ENCODE peak calls at places on chromosomes 2 and 18, in seven cellular contexts. One of them, this sample, is unnamed.

GRCh38 chr2:235017441-235017840 is 65.6 kb downstream of the SH3BP4 start:
- DNase-seq in effector memory CD4-positive, alpha-beta T cell: no peak
- DNase-seq in spleen: no peak
- DNase-seq in cardiac muscle cell: no peak
- DNase-seq in right cardiac atrium: no peak
- DNase-seq in lung: no peak
- DNase-seq in HCT116: no peak
- DNase-seq in this sample: no peak

GRCh38 chr18:30967701-30968100 is 74.8 kb downstream of the DSC3 start:
- DNase-seq in effector memory CD4-positive, alpha-beta T cell: no peak
- DNase-seq in spleen: no peak
- DNase-seq in cardiac muscle cell: no peak
- DNase-seq in right cardiac atrium: no peak
- DNase-seq in lung: no peak
- DNase-seq in HCT116: no peak
- DNase-seq in this sample: no peak

GRCh38 chr2:186460465-186460864 is 25.6 kb upstream of the ZC3H15 start:
- DNase-seq in effector memory CD4-positive, alpha-beta T cell: no peak
- DNase-seq in spleen: no peak
- DNase-seq in cardiac muscle cell: peak; percentile 35
- DNase-seq in right cardiac atrium: no peak
- DNase-seq in lung: no peak
- DNase-seq in HCT116: no peak
- DNase-seq in this sample: no peak

GRCh38 chr2:60725466-60725865 is 30.6 kb upstream of the PAPOLG start:
- DNase-seq in effector memory CD4-positive, alpha-beta T cell: no peak
- DNase-seq in spleen: no peak
- DNase-seq in cardiac muscle cell: no peak
- DNase-seq in right cardiac atrium: no peak
- DNase-seq in lung: no peak
- DNase-seq in HCT116: no peak
- DNase-seq in this sample: no peak

GRCh38 chr2:36357506-36358316 is 2.1 kb downstream of the CRIM1 start:
- DNase-seq in effector memory CD4-positive, alpha-beta T cell: no peak
- DNase-seq in spleen: peak; percentile 81
- DNase-seq in cardiac muscle cell: peak; percentile 76
- DNase-seq in right cardiac atrium: peak; percentile 68
- DNase-seq in lung: no peak
- DNase-seq in HCT116: peak; percentile 69
- DNase-seq in this sample: peak; percentile 71

GRCh38 chr2:134008837-134009236 is 245.0 kb upstream of the MGAT5 start:
- DNase-seq in effector memory CD4-positive, alpha-beta T cell: no peak
- DNase-seq in spleen: no peak
- DNase-seq in cardiac muscle cell: no peak
- DNase-seq in right cardiac atrium: no peak
- DNase-seq in lung: no peak
- DNase-seq in HCT116: no peak
- DNase-seq in this sample: no peak

GRCh38 chr2:48313036-48313877 is 216.7 kb upstream of the STON1 start:
- DNase-seq in effector memory CD4-positive, alpha-beta T cell: no peak
- DNase-seq in spleen: no peak
- DNase-seq in cardiac muscle cell: no peak
- DNase-seq in right cardiac atrium: no peak
- DNase-seq in lung: no peak
- DNase-seq in HCT116: no peak
- DNase-seq in this sample: peak; percentile 11

GRCh38 chr2:17800693-17801458 is 15.4 kb upstream of the MSGN1 start:
- DNase-seq in effector memory CD4-positive, alpha-beta T cell: no peak
- DNase-seq in spleen: no peak
- DNase-seq in cardiac muscle cell: no peak
- DNase-seq in right cardiac atrium: no peak
- DNase-seq in lung: no peak
- DNase-seq in HCT116: no peak
- DNase-seq in this sample: peak; percentile 94

GRCh38 chr2:219502618-219503017 is 3.9 kb downstream of the GMPPA start:
- DNase-seq in effector memory CD4-positive, alpha-beta T cell: no peak
- DNase-seq in spleen: no peak
- DNase-seq in cardiac muscle cell: no peak
- DNase-seq in right cardiac atrium: peak; percentile 0
- DNase-seq in lung: no peak
- DNase-seq in HCT116: no peak
- DNase-seq in this sample: no peak

GRCh38 chr2:173983414-173983871 is 18.3 kb upstream of the SP3 start:
- DNase-seq in effector memory CD4-positive, alpha-beta T cell: no peak
- DNase-seq in spleen: no peak
- DNase-seq in cardiac muscle cell: peak; percentile 66
- DNase-seq in right cardiac atrium: no peak
- DNase-seq in lung: no peak
- DNase-seq in HCT116: no peak
- DNase-seq in this sample: no peak

GRCh38 chr2:128789221-128789620 is 470.6 kb upstream of the HS6ST1 start:
- DNase-seq in effector memory CD4-positive, alpha-beta T cell: no peak
- DNase-seq in spleen: peak; percentile 48
- DNase-seq in cardiac muscle cell: no peak
- DNase-seq in right cardiac atrium: no peak
- DNase-seq in lung: no peak
- DNase-seq in HCT116: no peak
- DNase-seq in this sample: no peak

DNA sequence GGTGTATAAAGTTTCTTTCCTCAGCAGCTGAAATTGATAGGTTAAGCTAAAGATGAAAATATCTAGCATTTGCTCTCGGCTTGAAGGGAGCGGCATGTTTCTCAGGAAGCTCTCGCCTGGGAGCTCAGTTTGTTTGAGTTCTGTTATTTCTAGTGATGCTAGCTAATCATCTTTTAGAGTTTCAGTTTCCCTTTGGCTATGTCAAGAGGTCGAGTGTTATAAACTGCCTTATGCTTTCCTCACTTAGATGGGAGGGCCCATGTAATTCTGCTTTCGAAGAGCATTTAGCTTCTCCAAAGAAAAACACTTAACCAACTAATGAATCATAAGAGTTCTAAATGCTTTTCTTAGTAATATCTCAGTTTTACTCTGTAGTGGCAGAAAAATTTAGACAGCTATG is 33.6 kb downstream of the PLCL1 start:
- DNase-seq in effector memory CD4-positive, alpha-beta T cell: no peak
- DNase-seq in spleen: no peak
- DNase-seq in cardiac muscle cell: peak; percentile 39
- DNase-seq in right cardiac atrium: no peak
- DNase-seq in lung: no peak
- DNase-seq in HCT116: no peak
- DNase-seq in this sample: no peak
- H3K4me3 ChIP-seq in effector memory CD4-positive, alpha-beta T cell: peak overlapping the region; percentile 41
- H3K4me3 ChIP-seq in spleen: peak overlapping the region; percentile 38
- H3K4me3 ChIP-seq in cardiac muscle cell: no peak overlapping the region
- H3K4me3 ChIP-seq in right cardiac atrium: peak overlapping the region; percentile 40
- H3K4me3 ChIP-seq in lung: no peak overlapping the region
- H3K4me3 ChIP-seq in HCT116: no peak overlapping the region
- H3K4me3 ChIP-seq in this sample: no peak overlapping the region

GRCh38 chr2:119528036-119528435 is 3.8 kb upstream of the SCTR start:
- DNase-seq in effector memory CD4-positive, alpha-beta T cell: no peak
- DNase-seq in spleen: no peak
- DNase-seq in cardiac muscle cell: no peak
- DNase-seq in right cardiac atrium: no peak
- DNase-seq in lung: no peak
- DNase-seq in HCT116: no peak
- DNase-seq in this sample: no peak

GRCh38 chr2:119523383-119523958 is 812 bp downstream of the SCTR start:
- DNase-seq in effector memory CD4-positive, alpha-beta T cell: no peak
- DNase-seq in spleen: no peak
- DNase-seq in cardiac muscle cell: no peak
- DNase-seq in right cardiac atrium: no peak
- DNase-seq in lung: no peak
- DNase-seq in HCT116: no peak
- DNase-seq in this sample: no peak

GRCh38 chr2:119523959-119524694 is at the start of gene SCTR:
- DNase-seq in effector memory CD4-positive, alpha-beta T cell: no peak
- DNase-seq in spleen: no peak
- DNase-seq in cardiac muscle cell: no peak
- DNase-seq in right cardiac atrium: no peak
- DNase-seq in lung: no peak
- DNase-seq in HCT116: no peak
- DNase-seq in this sample: no peak

GRCh38 chr2:119522561-119523110 is 1.6 kb downstream of the SCTR start:
- DNase-seq in effector memory CD4-positive, alpha-beta T cell: no peak
- DNase-seq in spleen: no peak
- DNase-seq in cardiac muscle cell: no peak
- DNase-seq in right cardiac atrium: no peak
- DNase-seq in lung: no peak
- DNase-seq in HCT116: no peak
- DNase-seq in this sample: no peak

DNA sequence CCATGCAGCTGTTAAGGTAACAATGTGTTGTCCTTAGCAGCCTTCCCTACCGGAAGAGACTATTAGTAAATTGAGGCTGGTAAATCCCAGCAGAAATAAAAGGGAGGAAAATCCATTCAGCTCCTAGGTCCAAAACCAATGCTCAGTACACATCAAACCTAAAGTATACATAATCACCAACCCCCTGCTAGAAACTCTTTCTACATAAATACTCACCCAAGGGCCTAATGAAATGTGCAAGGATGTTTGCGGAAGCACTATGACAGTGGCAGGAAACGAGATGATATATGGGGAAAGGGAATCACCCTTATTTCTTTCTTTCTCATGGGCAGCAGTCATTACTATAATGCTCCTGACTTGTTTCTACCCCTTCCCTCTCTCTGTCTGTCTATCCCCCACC is 1.3 kb upstream of the SCTR start:
- DNase-seq in effector memory CD4-positive, alpha-beta T cell: no peak
- DNase-seq in spleen: no peak
- DNase-seq in cardiac muscle cell: no peak
- DNase-seq in right cardiac atrium: no peak
- DNase-seq in lung: no peak
- DNase-seq in HCT116: no peak
- DNase-seq in this sample: no peak
- H3K27me3 ChIP-seq in effector memory CD4-positive, alpha-beta T cell: no peaks in the 10 kb centered on the region
- H3K27me3 ChIP-seq in spleen: peaks cover 39% of the 10 kb centered on the region
- H3K27me3 ChIP-seq in cardiac muscle cell: peaks cover 55% of the 10 kb centered on the region
- H3K27me3 ChIP-seq in right cardiac atrium: no peaks in the 10 kb centered on the region
- H3K27me3 ChIP-seq in lung: peaks cover 7% of the 10 kb centered on the region
- H3K27me3 ChIP-seq in HCT116: no peaks in the 10 kb centered on the region
- H3K27me3 ChIP-seq in this sample: no peaks in the 10 kb centered on the region

GRCh38 chr18:74951165-74951760 is 257.7 kb downstream of the PTGR3 start:
- DNase-seq in effector memory CD4-positive, alpha-beta T cell: peak; percentile 6
- DNase-seq in spleen: no peak
- DNase-seq in cardiac muscle cell: peak; percentile 87
- DNase-seq in right cardiac atrium: peak; percentile 61
- DNase-seq in lung: peak; percentile 76
- DNase-seq in HCT116: no peak
- DNase-seq in this sample: no peak
- H3K27ac ChIP-seq in effector memory CD4-positive, alpha-beta T cell: no peak overlapping the region
- H3K27ac ChIP-seq in spleen: no peak overlapping the region
- H3K27ac ChIP-seq in cardiac muscle cell: no peak overlapping the region
- H3K27ac ChIP-seq in right cardiac atrium: no peak overlapping the region
- H3K27ac ChIP-seq in lung: no peak overlapping the region
- H3K27ac ChIP-seq in HCT116: no peak overlapping the region
- H3K27ac ChIP-seq in this sample: no peak overlapping the region

GRCh38 chr18:65752625-65753325 is 2.0 kb downstream of the CDH7 start:
- DNase-seq in effector memory CD4-positive, alpha-beta T cell: no peak
- DNase-seq in spleen: no peak
- DNase-seq in cardiac muscle cell: no peak
- DNase-seq in right cardiac atrium: no peak
- DNase-seq in lung: no peak
- DNase-seq in HCT116: no peak
- DNase-seq in this sample: peak; percentile 7
- H3K4me3 ChIP-seq in effector memory CD4-positive, alpha-beta T cell: no peak overlapping the region
- H3K4me3 ChIP-seq in spleen: no peak overlapping the region
- H3K4me3 ChIP-seq in cardiac muscle cell: no peak overlapping the region
- H3K4me3 ChIP-seq in right cardiac atrium: no peak overlapping the region
- H3K4me3 ChIP-seq in lung: no peak overlapping the region
- H3K4me3 ChIP-seq in HCT116: no peak overlapping the region
- H3K4me3 ChIP-seq in this sample: peak overlapping the region; percentile 64

GRCh38 chr2:88171966-88172365 is 1.8 kb downstream of the THNSL2 start:
- DNase-seq in effector memory CD4-positive, alpha-beta T cell: no peak
- DNase-seq in spleen: no peak
- DNase-seq in cardiac muscle cell: no peak
- DNase-seq in right cardiac atrium: no peak
- DNase-seq in lung: no peak
- DNase-seq in HCT116: no peak
- DNase-seq in this sample: no peak

GRCh38 chr2:88177556-88177955 is 7.4 kb downstream of the THNSL2 start:
- DNase-seq in effector memory CD4-positive, alpha-beta T cell: no peak
- DNase-seq in spleen: no peak
- DNase-seq in cardiac muscle cell: no peak
- DNase-seq in right cardiac atrium: no peak
- DNase-seq in lung: no peak
- DNase-seq in HCT116: no peak
- DNase-seq in this sample: no peak

GRCh38 chr2:88170472-88170892 is 336 bp downstream of the THNSL2 start:
- DNase-seq in effector memory CD4-positive, alpha-beta T cell: no peak
- DNase-seq in spleen: peak; percentile 77
- DNase-seq in cardiac muscle cell: peak; percentile 54
- DNase-seq in right cardiac atrium: peak; percentile 65
- DNase-seq in lung: no peak
- DNase-seq in HCT116: no peak
- DNase-seq in this sample: no peak

GRCh38 chr2:88176352-88176952 is 6.3 kb downstream of the THNSL2 start:
- DNase-seq in effector memory CD4-positive, alpha-beta T cell: no peak
- DNase-seq in spleen: no peak
- DNase-seq in cardiac muscle cell: no peak
- DNase-seq in right cardiac atrium: no peak
- DNase-seq in lung: no peak
- DNase-seq in HCT116: no peak
- DNase-seq in this sample: no peak

GRCh38 chr2:88172882-88173281 is 2.7 kb downstream of the THNSL2 start:
- DNase-seq in effector memory CD4-positive, alpha-beta T cell: no peak
- DNase-seq in spleen: no peak
- DNase-seq in cardiac muscle cell: no peak
- DNase-seq in right cardiac atrium: no peak
- DNase-seq in lung: no peak
- DNase-seq in HCT116: no peak
- DNase-seq in this sample: no peak
- H3K27me3 ChIP-seq in effector memory CD4-positive, alpha-beta T cell: no peaks in the 10 kb centered on the region
- H3K27me3 ChIP-seq in spleen: peaks cover 8% of the 10 kb centered on the region
- H3K27me3 ChIP-seq in cardiac muscle cell: no peaks in the 10 kb centered on the region
- H3K27me3 ChIP-seq in right cardiac atrium: no peaks in the 10 kb centered on the region
- H3K27me3 ChIP-seq in lung: no peaks in the 10 kb centered on the region
- H3K27me3 ChIP-seq in HCT116: no peaks in the 10 kb centered on the region
- H3K27me3 ChIP-seq in this sample: no peaks in the 10 kb centered on the region

GRCh38 chr18:67410671-67411070 is 105.8 kb downstream of the DSEL start:
- DNase-seq in effector memory CD4-positive, alpha-beta T cell: no peak
- DNase-seq in spleen: no peak
- DNase-seq in cardiac muscle cell: peak; percentile 48
- DNase-seq in right cardiac atrium: no peak
- DNase-seq in lung: no peak
- DNase-seq in HCT116: no peak
- DNase-seq in this sample: no peak
- H3K27ac ChIP-seq in effector memory CD4-positive, alpha-beta T cell: no peak overlapping the region
- H3K27ac ChIP-seq in spleen: no peak overlapping the region
- H3K27ac ChIP-seq in cardiac muscle cell: no peak overlapping the region
- H3K27ac ChIP-seq in right cardiac atrium: no peak overlapping the region
- H3K27ac ChIP-seq in lung: no peak overlapping the region
- H3K27ac ChIP-seq in HCT116: no peak overlapping the region
- H3K27ac ChIP-seq in this sample: no peak overlapping the region

DNA sequence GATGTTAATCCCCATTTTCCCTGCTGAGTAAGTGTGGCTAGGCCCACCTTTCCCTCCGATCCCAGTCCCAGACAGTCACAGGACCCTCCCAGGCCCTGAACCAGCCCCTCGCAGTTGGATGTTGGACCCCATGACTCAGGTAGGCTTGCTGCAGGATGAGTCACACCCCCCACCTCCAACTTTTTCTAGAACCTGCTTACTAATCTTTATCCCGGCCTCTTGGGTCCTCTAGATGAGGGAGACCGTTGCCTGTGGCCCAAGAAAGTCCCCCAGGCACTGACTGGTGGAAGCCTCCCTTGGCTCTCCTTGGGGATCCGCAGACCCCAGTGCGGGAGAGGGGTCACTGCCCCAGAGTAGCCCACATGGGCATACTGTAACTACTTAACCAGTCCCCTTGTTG is 98.5 kb downstream of the SMAD7 start:
- DNase-seq in effector memory CD4-positive, alpha-beta T cell: no peak
- DNase-seq in spleen: no peak
- DNase-seq in cardiac muscle cell: no peak
- DNase-seq in right cardiac atrium: peak; percentile 31
- DNase-seq in lung: no peak
- DNase-seq in HCT116: no peak
- DNase-seq in this sample: no peak
- H3K4me3 ChIP-seq in effector memory CD4-positive, alpha-beta T cell: no peak overlapping the region
- H3K4me3 ChIP-seq in spleen: no peak overlapping the region
- H3K4me3 ChIP-seq in cardiac muscle cell: no peak overlapping the region
- H3K4me3 ChIP-seq in right cardiac atrium: no peak overlapping the region
- H3K4me3 ChIP-seq in lung: no peak overlapping the region
- H3K4me3 ChIP-seq in HCT116: no peak overlapping the region
- H3K4me3 ChIP-seq in this sample: no peak overlapping the region